ENCODE peak calls at places on chromosomes 4 and X, in six cellular contexts. One of them, this sample, is unnamed.

GRCh38 chr4:16508968-16509367 is 282.7 kb upstream of the TAPT1 start:
- DNase-seq in hypothalamus: no peak
- DNase-seq in neural progenitor cell: no peak
- DNase-seq in pons: no peak
- DNase-seq in thoracic aorta: no peak
- DNase-seq in NCI-H2227 treated with DMSO at 0.1 percent for 48 hours: no peak
- DNase-seq in this sample: no peak

GRCh38 chrX:40094041-40094899 is 3.5 kb downstream of the BCOR start:
- DNase-seq in neural progenitor cell: peak
- DNase-seq in thoracic aorta: no peak
- DNase-seq in pons: no peak
- DNase-seq in NCI-H2227 treated with DMSO at 0.1 percent for 48 hours: peak
- DNase-seq in hypothalamus: peak
- DNase-seq in this sample: peak

GRCh38 chrX:136032370-136032769 is 47.1 kb downstream of the SLC9A6 start:
- DNase-seq in NCI-H2227 treated with DMSO at 0.1 percent for 48 hours: no peak
- DNase-seq in thoracic aorta: no peak
- DNase-seq in neural progenitor cell: no peak
- DNase-seq in pons: no peak
- DNase-seq in hypothalamus: no peak
- DNase-seq in this sample: no peak

GRCh38 chr4:137576437-137576836 is 44.1 kb upstream of the PCDH18 start:
- DNase-seq in hypothalamus: no peak
- DNase-seq in thoracic aorta: no peak
- DNase-seq in NCI-H2227 treated with DMSO at 0.1 percent for 48 hours: no peak
- DNase-seq in pons: no peak
- DNase-seq in neural progenitor cell: no peak
- DNase-seq in this sample: no peak

GRCh38 chr4:40547446-40548132 is 82.1 kb downstream of the RBM47 start:
- DNase-seq in neural progenitor cell: no peak
- DNase-seq in pons: no peak
- DNase-seq in hypothalamus: no peak
- DNase-seq in thoracic aorta: no peak
- DNase-seq in NCI-H2227 treated with DMSO at 0.1 percent for 48 hours: no peak
- DNase-seq in this sample: no peak

GRCh38 chr4:13371050-13371449 is 113.1 kb downstream of the RAB28 start:
- DNase-seq in neural progenitor cell: no peak
- DNase-seq in NCI-H2227 treated with DMSO at 0.1 percent for 48 hours: no peak
- DNase-seq in pons: no peak
- DNase-seq in hypothalamus: no peak
- DNase-seq in thoracic aorta: no peak
- DNase-seq in this sample: peak

GRCh38 chr4:610411-611261 is 14.7 kb upstream of the PDE6B start:
- DNase-seq in hypothalamus: no peak
- DNase-seq in pons: peak
- DNase-seq in thoracic aorta: no peak
- DNase-seq in neural progenitor cell: no peak
- DNase-seq in NCI-H2227 treated with DMSO at 0.1 percent for 48 hours: no peak
- DNase-seq in this sample: no peak

GRCh38 chr4:128386761-128387599 is 99.4 kb upstream of the PGRMC2 start:
- DNase-seq in neural progenitor cell: no peak
- DNase-seq in pons: peak
- DNase-seq in NCI-H2227 treated with DMSO at 0.1 percent for 48 hours: peak
- DNase-seq in hypothalamus: peak
- DNase-seq in thoracic aorta: peak
- DNase-seq in this sample: peak

GRCh38 chr4:164224871-164225270 is 529.1 kb upstream of the SMIM31 start:
- DNase-seq in neural progenitor cell: peak
- DNase-seq in pons: no peak
- DNase-seq in thoracic aorta: no peak
- DNase-seq in NCI-H2227 treated with DMSO at 0.1 percent for 48 hours: no peak
- DNase-seq in hypothalamus: no peak
- DNase-seq in this sample: no peak

GRCh38 chr4:139665690-139666529 is at the start of gene MGST2:
- DNase-seq in hypothalamus: peak
- DNase-seq in neural progenitor cell: peak
- DNase-seq in thoracic aorta: no peak
- DNase-seq in NCI-H2227 treated with DMSO at 0.1 percent for 48 hours: peak
- DNase-seq in pons: peak
- DNase-seq in this sample: peak

GRCh38 chr4:114364857-114365256 is 233.8 kb upstream of the UGT8 start:
- DNase-seq in hypothalamus: no peak
- DNase-seq in thoracic aorta: no peak
- DNase-seq in pons: no peak
- DNase-seq in neural progenitor cell: no peak
- DNase-seq in NCI-H2227 treated with DMSO at 0.1 percent for 48 hours: no peak
- DNase-seq in this sample: no peak

GRCh38 chr4:153488006-153488718 is 22.0 kb downstream of the TMEM131L start:
- DNase-seq in pons: no peak
- DNase-seq in neural progenitor cell: no peak
- DNase-seq in thoracic aorta: no peak
- DNase-seq in NCI-H2227 treated with DMSO at 0.1 percent for 48 hours: no peak
- DNase-seq in hypothalamus: no peak
- DNase-seq in this sample: no peak

GRCh38 chrX:131237363-131237762 is 51.7 kb downstream of the IGSF1 start:
- DNase-seq in neural progenitor cell: no peak
- DNase-seq in thoracic aorta: no peak
- DNase-seq in hypothalamus: no peak
- DNase-seq in NCI-H2227 treated with DMSO at 0.1 percent for 48 hours: no peak
- DNase-seq in pons: no peak
- DNase-seq in this sample: no peak

GRCh38 chrX:155056877-155057792 is 13.8 kb downstream of the CMC4 start:
- DNase-seq in NCI-H2227 treated with DMSO at 0.1 percent for 48 hours: peak
- DNase-seq in thoracic aorta: no peak
- DNase-seq in neural progenitor cell: peak
- DNase-seq in pons: peak
- DNase-seq in hypothalamus: peak
- DNase-seq in this sample: peak

GRCh38 chr4:87505862-87506261 is 23.3 kb downstream of the SPARCL1 start:
- DNase-seq in thoracic aorta: no peak
- DNase-seq in NCI-H2227 treated with DMSO at 0.1 percent for 48 hours: no peak
- DNase-seq in neural progenitor cell: peak
- DNase-seq in hypothalamus: no peak
- DNase-seq in pons: no peak
- DNase-seq in this sample: no peak

GRCh38 chr4:87005690-87006461 is 71.1 kb downstream of the AFF1 start:
- DNase-seq in thoracic aorta: no peak
- DNase-seq in pons: peak
- DNase-seq in hypothalamus: peak
- DNase-seq in NCI-H2227 treated with DMSO at 0.1 percent for 48 hours: peak
- DNase-seq in neural progenitor cell: peak
- DNase-seq in this sample: no peak

GRCh38 chr4:9971711-9972110 is 49.6 kb downstream of the SLC2A9 start:
- DNase-seq in neural progenitor cell: no peak
- DNase-seq in hypothalamus: no peak
- DNase-seq in NCI-H2227 treated with DMSO at 0.1 percent for 48 hours: no peak
- DNase-seq in pons: no peak
- DNase-seq in thoracic aorta: no peak
- DNase-seq in this sample: no peak

GRCh38 chr4:189265515-189265914 is 675.2 kb upstream of the FRG1 start:
- DNase-seq in neural progenitor cell: no peak
- DNase-seq in NCI-H2227 treated with DMSO at 0.1 percent for 48 hours: no peak
- DNase-seq in pons: no peak
- DNase-seq in hypothalamus: no peak
- DNase-seq in thoracic aorta: no peak
- DNase-seq in this sample: no peak

GRCh38 chrX:42797646-42798045 is 19.7 kb upstream of the PPP1R2C start:
- DNase-seq in NCI-H2227 treated with DMSO at 0.1 percent for 48 hours: no peak
- DNase-seq in pons: no peak
- DNase-seq in neural progenitor cell: no peak
- DNase-seq in hypothalamus: no peak
- DNase-seq in thoracic aorta: no peak
- DNase-seq in this sample: no peak

GRCh38 chr4:174119818-174120217 is 163.6 kb downstream of the FBXO8 start:
- DNase-seq in NCI-H2227 treated with DMSO at 0.1 percent for 48 hours: no peak
- DNase-seq in pons: peak
- DNase-seq in neural progenitor cell: peak
- DNase-seq in hypothalamus: no peak
- DNase-seq in thoracic aorta: no peak
- DNase-seq in this sample: no peak

GRCh38 chr4:75089206-75089605 is 156.3 kb downstream of the PARM1 start:
- DNase-seq in pons: no peak
- DNase-seq in thoracic aorta: no peak
- DNase-seq in neural progenitor cell: no peak
- DNase-seq in NCI-H2227 treated with DMSO at 0.1 percent for 48 hours: no peak
- DNase-seq in hypothalamus: no peak
- DNase-seq in this sample: no peak

GRCh38 chr4:57282556-57283310 is 172.5 kb upstream of the IGFBP7 start:
- DNase-seq in pons: no peak
- DNase-seq in neural progenitor cell: no peak
- DNase-seq in hypothalamus: no peak
- DNase-seq in NCI-H2227 treated with DMSO at 0.1 percent for 48 hours: no peak
- DNase-seq in thoracic aorta: no peak
- DNase-seq in this sample: no peak

GRCh38 chrX:109934434-109934833 is 68.5 kb upstream of the TMEM164 start:
- DNase-seq in pons: no peak
- DNase-seq in hypothalamus: no peak
- DNase-seq in neural progenitor cell: no peak
- DNase-seq in NCI-H2227 treated with DMSO at 0.1 percent for 48 hours: no peak
- DNase-seq in thoracic aorta: no peak
- DNase-seq in this sample: no peak

GRCh38 chr4:37627263-37627662 is 58.9 kb downstream of the RELL1 start:
- DNase-seq in thoracic aorta: no peak
- DNase-seq in pons: peak
- DNase-seq in hypothalamus: no peak
- DNase-seq in NCI-H2227 treated with DMSO at 0.1 percent for 48 hours: no peak
- DNase-seq in neural progenitor cell: no peak
- DNase-seq in this sample: no peak

GRCh38 chr4:69860521-69861298 is 765 bp upstream of the SULT1E1 start:
- DNase-seq in thoracic aorta: no peak
- DNase-seq in pons: no peak
- DNase-seq in hypothalamus: no peak
- DNase-seq in NCI-H2227 treated with DMSO at 0.1 percent for 48 hours: no peak
- DNase-seq in neural progenitor cell: no peak
- DNase-seq in this sample: no peak

GRCh38 chrX:46698691-46699090 is 60.2 kb downstream of the SLC9A7 start:
- DNase-seq in pons: no peak
- DNase-seq in neural progenitor cell: no peak
- DNase-seq in hypothalamus: no peak
- DNase-seq in NCI-H2227 treated with DMSO at 0.1 percent for 48 hours: no peak
- DNase-seq in thoracic aorta: no peak
- DNase-seq in this sample: no peak

GRCh38 chr4:121072080-121072835 is at the start of gene NDNF:
- DNase-seq in hypothalamus: peak
- DNase-seq in neural progenitor cell: peak
- DNase-seq in pons: peak
- DNase-seq in thoracic aorta: no peak
- DNase-seq in NCI-H2227 treated with DMSO at 0.1 percent for 48 hours: no peak
- DNase-seq in this sample: no peak

GRCh38 chrX:151704023-151704663 is 8.9 kb downstream of the PRRG3 start:
- DNase-seq in thoracic aorta: no peak
- DNase-seq in neural progenitor cell: no peak
- DNase-seq in pons: no peak
- DNase-seq in NCI-H2227 treated with DMSO at 0.1 percent for 48 hours: no peak
- DNase-seq in hypothalamus: no peak
- DNase-seq in this sample: no peak

GRCh38 chrX:74349387-74349786 is 45.4 kb downstream of the ZCCHC13 start:
- DNase-seq in hypothalamus: no peak
- DNase-seq in neural progenitor cell: no peak
- DNase-seq in pons: no peak
- DNase-seq in NCI-H2227 treated with DMSO at 0.1 percent for 48 hours: no peak
- DNase-seq in thoracic aorta: no peak
- DNase-seq in this sample: no peak

This sample was measured in cerebellar cortex.